ENCODE peak calls at places on chromosome 18, in eight cellular contexts. One of them, this sample, is unnamed. For H3K4me1, the result is how much of the 10 kb centered on the place peaks cover.

GRCh38 chr18:1499265-1499664 is 594.6 kb downstream of the ADCYAP1 start:
- DNase-seq in effector memory CD4-positive, alpha-beta T cell: no peak
- DNase-seq in CD8-positive, alpha-beta memory T cell: no peak
- DNase-seq in PC-9: no peak
- DNase-seq in CD4-positive, CD25-positive, alpha-beta regulatory T cell: no peak
- DNase-seq in cardiac muscle cell: peak
- DNase-seq in mesendoderm: peak
- DNase-seq in CD8-positive, alpha-beta T cell: no peak
- DNase-seq in this sample: no peak

GRCh38 chr18:66682855-66683322 is 79.0 kb upstream of the CDH19 start:
- DNase-seq in effector memory CD4-positive, alpha-beta T cell: no peak
- DNase-seq in CD8-positive, alpha-beta memory T cell: no peak
- DNase-seq in PC-9: no peak
- DNase-seq in CD4-positive, CD25-positive, alpha-beta regulatory T cell: no peak
- DNase-seq in cardiac muscle cell: peak
- DNase-seq in mesendoderm: peak
- DNase-seq in CD8-positive, alpha-beta T cell: no peak
- DNase-seq in this sample: no peak

GRCh38 chr18:23864620-23865019 is 149.9 kb upstream of the TTC39C start:
- DNase-seq in effector memory CD4-positive, alpha-beta T cell: peak
- DNase-seq in CD8-positive, alpha-beta memory T cell: peak
- DNase-seq in PC-9: no peak
- DNase-seq in CD4-positive, CD25-positive, alpha-beta regulatory T cell: peak
- DNase-seq in cardiac muscle cell: no peak
- DNase-seq in mesendoderm: no peak
- DNase-seq in CD8-positive, alpha-beta T cell: peak
- DNase-seq in this sample: peak

GRCh38 chr18:40473221-40473620 is 1481.8 kb upstream of the PIK3C3 start:
- DNase-seq in effector memory CD4-positive, alpha-beta T cell: no peak
- DNase-seq in CD8-positive, alpha-beta memory T cell: no peak
- DNase-seq in PC-9: no peak
- DNase-seq in CD4-positive, CD25-positive, alpha-beta regulatory T cell: no peak
- DNase-seq in cardiac muscle cell: no peak
- DNase-seq in mesendoderm: no peak
- DNase-seq in CD8-positive, alpha-beta T cell: no peak
- DNase-seq in this sample: no peak

GRCh38 chr18:62844850-62845643 is 129.7 kb downstream of the PHLPP1 start:
- DNase-seq in effector memory CD4-positive, alpha-beta T cell: no peak
- DNase-seq in CD8-positive, alpha-beta memory T cell: no peak
- DNase-seq in PC-9: no peak
- DNase-seq in CD4-positive, CD25-positive, alpha-beta regulatory T cell: peak
- DNase-seq in cardiac muscle cell: no peak
- DNase-seq in mesendoderm: peak
- DNase-seq in CD8-positive, alpha-beta T cell: no peak
- DNase-seq in this sample: no peak

GRCh38 chr18:53687002-53687401 is 537.5 kb downstream of the MBD2 start:
- DNase-seq in effector memory CD4-positive, alpha-beta T cell: no peak
- DNase-seq in CD8-positive, alpha-beta memory T cell: no peak
- DNase-seq in PC-9: no peak
- DNase-seq in CD4-positive, CD25-positive, alpha-beta regulatory T cell: no peak
- DNase-seq in cardiac muscle cell: no peak
- DNase-seq in mesendoderm: peak
- DNase-seq in CD8-positive, alpha-beta T cell: no peak
- DNase-seq in this sample: no peak

GRCh38 chr18:32355896-32356295 is 114.8 kb downstream of the GAREM1 start:
- DNase-seq in effector memory CD4-positive, alpha-beta T cell: no peak
- DNase-seq in CD8-positive, alpha-beta memory T cell: no peak
- DNase-seq in PC-9: no peak
- DNase-seq in CD4-positive, CD25-positive, alpha-beta regulatory T cell: no peak
- DNase-seq in cardiac muscle cell: peak
- DNase-seq in mesendoderm: no peak
- DNase-seq in CD8-positive, alpha-beta T cell: no peak
- DNase-seq in this sample: no peak

GRCh38 chr18:44977856-44978255 is 297.2 kb downstream of the SETBP1 start:
- DNase-seq in effector memory CD4-positive, alpha-beta T cell: no peak
- DNase-seq in CD8-positive, alpha-beta memory T cell: no peak
- DNase-seq in PC-9: no peak
- DNase-seq in CD4-positive, CD25-positive, alpha-beta regulatory T cell: no peak
- DNase-seq in cardiac muscle cell: no peak
- DNase-seq in mesendoderm: no peak
- DNase-seq in CD8-positive, alpha-beta T cell: no peak
- DNase-seq in this sample: no peak

GRCh38 chr18:62614499-62614898 is 91.7 kb downstream of the ZCCHC2 start:
- DNase-seq in effector memory CD4-positive, alpha-beta T cell: no peak
- DNase-seq in CD8-positive, alpha-beta memory T cell: no peak
- DNase-seq in PC-9: no peak
- DNase-seq in CD4-positive, CD25-positive, alpha-beta regulatory T cell: no peak
- DNase-seq in cardiac muscle cell: no peak
- DNase-seq in mesendoderm: no peak
- DNase-seq in CD8-positive, alpha-beta T cell: no peak
- DNase-seq in this sample: no peak

GRCh38 chr18:28831908-28832307 is 655.0 kb upstream of the CDH2 start:
- DNase-seq in effector memory CD4-positive, alpha-beta T cell: no peak
- DNase-seq in CD8-positive, alpha-beta memory T cell: no peak
- DNase-seq in PC-9: no peak
- DNase-seq in CD4-positive, CD25-positive, alpha-beta regulatory T cell: no peak
- DNase-seq in cardiac muscle cell: no peak
- DNase-seq in mesendoderm: no peak
- DNase-seq in CD8-positive, alpha-beta T cell: no peak
- DNase-seq in this sample: no peak

GRCh38 chr18:27952741-27953140 is 224.2 kb downstream of the CDH2 start:
- DNase-seq in effector memory CD4-positive, alpha-beta T cell: no peak
- DNase-seq in CD8-positive, alpha-beta memory T cell: no peak
- DNase-seq in PC-9: no peak
- DNase-seq in CD4-positive, CD25-positive, alpha-beta regulatory T cell: no peak
- DNase-seq in cardiac muscle cell: no peak
- DNase-seq in mesendoderm: no peak
- DNase-seq in CD8-positive, alpha-beta T cell: no peak
- DNase-seq in this sample: no peak

DNA sequence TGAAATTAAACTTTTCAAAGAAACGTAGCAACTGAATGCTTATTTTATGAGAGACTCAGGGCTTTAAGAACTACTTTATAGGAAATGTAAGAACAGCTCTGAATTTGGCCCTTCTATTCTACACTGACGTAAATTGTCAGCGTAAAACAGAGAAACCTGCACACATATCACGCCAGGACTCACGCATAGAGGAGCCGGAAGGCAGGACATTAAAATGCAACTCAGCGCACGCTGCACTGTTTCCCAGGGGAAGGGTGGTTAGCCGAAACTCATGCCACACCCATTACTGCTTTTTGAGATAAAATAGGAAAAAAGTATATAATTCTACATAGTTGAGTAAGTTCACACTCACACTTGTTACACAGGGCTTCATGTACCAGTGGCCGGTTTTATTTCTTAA is 7.4 kb downstream of the TUBB6 start:
- DNase-seq in effector memory CD4-positive, alpha-beta T cell: no peak
- DNase-seq in CD8-positive, alpha-beta memory T cell: no peak
- DNase-seq in PC-9: no peak
- DNase-seq in CD4-positive, CD25-positive, alpha-beta regulatory T cell: no peak
- DNase-seq in cardiac muscle cell: no peak
- DNase-seq in mesendoderm: no peak
- DNase-seq in CD8-positive, alpha-beta T cell: no peak
- DNase-seq in this sample: no peak
- H3K4me1 ChIP-seq in effector memory CD4-positive, alpha-beta T cell: under half
- H3K4me1 ChIP-seq in CD8-positive, alpha-beta memory T cell: under half
- H3K4me1 ChIP-seq in PC-9: under half
- H3K4me1 ChIP-seq in CD4-positive, CD25-positive, alpha-beta regulatory T cell: under half
- H3K4me1 ChIP-seq in cardiac muscle cell: under half
- H3K4me1 ChIP-seq in mesendoderm: under half
- H3K4me1 ChIP-seq in CD8-positive, alpha-beta T cell: under half
- H3K4me1 ChIP-seq in this sample: under half

GRCh38 chr18:34660572-34660971 is 49.5 kb upstream of the DTNA start:
- DNase-seq in effector memory CD4-positive, alpha-beta T cell: no peak
- DNase-seq in CD8-positive, alpha-beta memory T cell: no peak
- DNase-seq in PC-9: no peak
- DNase-seq in CD4-positive, CD25-positive, alpha-beta regulatory T cell: no peak
- DNase-seq in cardiac muscle cell: no peak
- DNase-seq in mesendoderm: peak
- DNase-seq in CD8-positive, alpha-beta T cell: no peak
- DNase-seq in this sample: no peak
- H3K27ac ChIP-seq in effector memory CD4-positive, alpha-beta T cell: no peak
- H3K27ac ChIP-seq in CD8-positive, alpha-beta memory T cell: no peak
- H3K27ac ChIP-seq in PC-9: no peak
- H3K27ac ChIP-seq in CD4-positive, CD25-positive, alpha-beta regulatory T cell: no peak
- H3K27ac ChIP-seq in cardiac muscle cell: peak
- H3K27ac ChIP-seq in mesendoderm: peak
- H3K27ac ChIP-seq in CD8-positive, alpha-beta T cell: no peak
- H3K27ac ChIP-seq in this sample: no peak

DNA sequence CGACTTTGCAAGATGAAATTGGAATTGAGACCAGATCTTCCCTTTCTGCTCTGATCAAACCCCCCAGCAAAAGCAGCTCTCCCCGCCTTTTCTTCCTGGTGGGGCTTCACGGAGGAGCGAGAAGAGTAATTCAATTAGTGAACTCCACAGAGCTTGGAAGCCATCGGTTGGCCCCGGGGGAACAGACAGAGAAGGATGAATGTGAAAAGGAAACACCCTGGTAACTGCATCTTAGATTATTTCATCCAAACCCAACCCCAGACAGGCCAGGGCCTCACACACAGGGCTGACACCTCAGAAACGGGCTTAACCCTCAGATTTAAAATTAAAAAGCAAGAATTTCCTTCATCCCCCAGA is 18.3 kb downstream of the SMAD7 start:
- DNase-seq in effector memory CD4-positive, alpha-beta T cell: no peak
- DNase-seq in CD8-positive, alpha-beta memory T cell: no peak
- DNase-seq in PC-9: no peak
- DNase-seq in CD4-positive, CD25-positive, alpha-beta regulatory T cell: no peak
- DNase-seq in cardiac muscle cell: no peak
- DNase-seq in mesendoderm: no peak
- DNase-seq in CD8-positive, alpha-beta T cell: no peak
- DNase-seq in this sample: no peak
- H3K4me1 ChIP-seq in effector memory CD4-positive, alpha-beta T cell: half or more
- H3K4me1 ChIP-seq in CD8-positive, alpha-beta memory T cell: half or more
- H3K4me1 ChIP-seq in PC-9: under half
- H3K4me1 ChIP-seq in CD4-positive, CD25-positive, alpha-beta regulatory T cell: half or more
- H3K4me1 ChIP-seq in cardiac muscle cell: half or more
- H3K4me1 ChIP-seq in mesendoderm: half or more
- H3K4me1 ChIP-seq in CD8-positive, alpha-beta T cell: half or more
- H3K4me1 ChIP-seq in this sample: half or more

GRCh38 chr18:22684268-22684667 is 248.9 kb upstream of the RBBP8 start:
- DNase-seq in effector memory CD4-positive, alpha-beta T cell: no peak
- DNase-seq in CD8-positive, alpha-beta memory T cell: no peak
- DNase-seq in PC-9: no peak
- DNase-seq in CD4-positive, CD25-positive, alpha-beta regulatory T cell: no peak
- DNase-seq in cardiac muscle cell: no peak
- DNase-seq in mesendoderm: no peak
- DNase-seq in CD8-positive, alpha-beta T cell: no peak
- DNase-seq in this sample: no peak
- H3K27ac ChIP-seq in effector memory CD4-positive, alpha-beta T cell: no peak
- H3K27ac ChIP-seq in CD8-positive, alpha-beta memory T cell: no peak
- H3K27ac ChIP-seq in PC-9: no peak
- H3K27ac ChIP-seq in CD4-positive, CD25-positive, alpha-beta regulatory T cell: no peak
- H3K27ac ChIP-seq in cardiac muscle cell: no peak
- H3K27ac ChIP-seq in mesendoderm: no peak
- H3K27ac ChIP-seq in CD8-positive, alpha-beta T cell: no peak
- H3K27ac ChIP-seq in this sample: no peak

GRCh38 chr18:79926715-79927596 is 24.5 kb downstream of the SLC66A2 start:
- DNase-seq in effector memory CD4-positive, alpha-beta T cell: no peak
- DNase-seq in CD8-positive, alpha-beta memory T cell: no peak
- DNase-seq in PC-9: no peak
- DNase-seq in CD4-positive, CD25-positive, alpha-beta regulatory T cell: no peak
- DNase-seq in cardiac muscle cell: no peak
- DNase-seq in mesendoderm: no peak
- DNase-seq in CD8-positive, alpha-beta T cell: no peak
- DNase-seq in this sample: no peak
- H3K4me1 ChIP-seq in effector memory CD4-positive, alpha-beta T cell: under half
- H3K4me1 ChIP-seq in CD8-positive, alpha-beta memory T cell: under half
- H3K4me1 ChIP-seq in PC-9: under half
- H3K4me1 ChIP-seq in CD4-positive, CD25-positive, alpha-beta regulatory T cell: under half
- H3K4me1 ChIP-seq in cardiac muscle cell: under half
- H3K4me1 ChIP-seq in mesendoderm: under half
- H3K4me1 ChIP-seq in CD8-positive, alpha-beta T cell: under half
- H3K4me1 ChIP-seq in this sample: under half

DNA sequence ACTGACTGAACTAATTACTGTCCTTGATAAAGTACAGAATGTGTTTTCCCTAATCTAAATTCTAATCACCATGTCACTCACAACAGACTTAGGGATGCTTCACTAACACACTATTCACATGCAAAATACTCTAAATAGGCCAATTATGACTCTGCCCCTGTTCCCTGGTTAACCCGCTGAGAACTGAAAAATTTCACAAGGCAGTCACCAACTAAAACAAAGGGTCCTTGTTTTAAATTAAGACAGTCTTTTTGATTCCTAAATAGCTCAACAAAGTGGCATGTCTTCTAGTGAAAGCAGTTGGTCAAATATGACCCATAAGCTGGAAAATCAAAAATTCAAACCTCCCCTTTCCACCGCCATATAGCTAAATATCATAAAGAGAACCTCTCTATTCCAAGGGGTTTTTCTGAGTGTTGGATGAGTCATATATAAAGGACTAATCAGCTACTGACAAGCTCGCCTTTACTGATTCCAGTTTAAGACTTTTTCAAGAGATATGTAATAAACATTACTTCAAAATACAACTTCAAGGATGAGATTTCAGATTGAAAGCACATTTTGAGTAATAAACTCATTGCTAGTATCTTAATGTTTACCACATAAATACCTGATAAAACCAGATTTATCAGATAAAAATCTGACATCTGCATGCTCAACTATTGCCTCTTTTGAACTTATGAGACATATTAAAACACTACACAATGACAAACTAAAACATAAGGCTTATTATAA is 235.8 kb downstream of the TCF4 start:
- DNase-seq in effector memory CD4-positive, alpha-beta T cell: no peak
- DNase-seq in CD8-positive, alpha-beta memory T cell: no peak
- DNase-seq in PC-9: no peak
- DNase-seq in CD4-positive, CD25-positive, alpha-beta regulatory T cell: no peak
- DNase-seq in cardiac muscle cell: peak
- DNase-seq in mesendoderm: peak
- DNase-seq in CD8-positive, alpha-beta T cell: no peak
- DNase-seq in this sample: no peak
- H3K27ac ChIP-seq in effector memory CD4-positive, alpha-beta T cell: no peak
- H3K27ac ChIP-seq in CD8-positive, alpha-beta memory T cell: no peak
- H3K27ac ChIP-seq in PC-9: no peak
- H3K27ac ChIP-seq in CD4-positive, CD25-positive, alpha-beta regulatory T cell: no peak
- H3K27ac ChIP-seq in cardiac muscle cell: no peak
- H3K27ac ChIP-seq in mesendoderm: no peak
- H3K27ac ChIP-seq in CD8-positive, alpha-beta T cell: no peak
- H3K27ac ChIP-seq in this sample: no peak

GRCh38 chr18:58860747-58861224 is 3.9 kb upstream of the ZNF532 start:
- DNase-seq in effector memory CD4-positive, alpha-beta T cell: no peak
- DNase-seq in CD8-positive, alpha-beta memory T cell: no peak
- DNase-seq in PC-9: no peak
- DNase-seq in CD4-positive, CD25-positive, alpha-beta regulatory T cell: no peak
- DNase-seq in cardiac muscle cell: peak
- DNase-seq in mesendoderm: no peak
- DNase-seq in CD8-positive, alpha-beta T cell: no peak
- DNase-seq in this sample: no peak
- H3K4me1 ChIP-seq in effector memory CD4-positive, alpha-beta T cell: under half
- H3K4me1 ChIP-seq in CD8-positive, alpha-beta memory T cell: under half
- H3K4me1 ChIP-seq in PC-9: under half
- H3K4me1 ChIP-seq in CD4-positive, CD25-positive, alpha-beta regulatory T cell: under half
- H3K4me1 ChIP-seq in cardiac muscle cell: under half
- H3K4me1 ChIP-seq in mesendoderm: under half
- H3K4me1 ChIP-seq in CD8-positive, alpha-beta T cell: under half
- H3K4me1 ChIP-seq in this sample: under half

GRCh38 chr18:52190195-52190594 is 149.8 kb upstream of the DCC start:
- DNase-seq in effector memory CD4-positive, alpha-beta T cell: no peak
- DNase-seq in CD8-positive, alpha-beta memory T cell: no peak
- DNase-seq in PC-9: no peak
- DNase-seq in CD4-positive, CD25-positive, alpha-beta regulatory T cell: no peak
- DNase-seq in cardiac muscle cell: no peak
- DNase-seq in mesendoderm: no peak
- DNase-seq in CD8-positive, alpha-beta T cell: no peak
- DNase-seq in this sample: no peak

GRCh38 chr18:52190630-52191029 is 149.4 kb upstream of the DCC start:
- DNase-seq in effector memory CD4-positive, alpha-beta T cell: no peak
- DNase-seq in CD8-positive, alpha-beta memory T cell: no peak
- DNase-seq in PC-9: no peak
- DNase-seq in CD4-positive, CD25-positive, alpha-beta regulatory T cell: no peak
- DNase-seq in cardiac muscle cell: no peak
- DNase-seq in mesendoderm: no peak
- DNase-seq in CD8-positive, alpha-beta T cell: no peak
- DNase-seq in this sample: no peak
- H3K27ac ChIP-seq in effector memory CD4-positive, alpha-beta T cell: no peak
- H3K27ac ChIP-seq in CD8-positive, alpha-beta memory T cell: no peak
- H3K27ac ChIP-seq in PC-9: no peak
- H3K27ac ChIP-seq in CD4-positive, CD25-positive, alpha-beta regulatory T cell: no peak
- H3K27ac ChIP-seq in cardiac muscle cell: no peak
- H3K27ac ChIP-seq in mesendoderm: no peak
- H3K27ac ChIP-seq in CD8-positive, alpha-beta T cell: no peak
- H3K27ac ChIP-seq in this sample: no peak